ENCODE peak calls at places on chromosome X, in eight cellular contexts. One of them, this sample, is unnamed.

GRCh38 chrX:118156254-118156952 is 39.8 kb upstream of the KLHL13 start:
- DNase-seq in SK-N-SH: no peak
- DNase-seq in transverse colon: peak
- DNase-seq in adipocyte: no peak
- DNase-seq in OCI-LY7: no peak
- DNase-seq in body of pancreas: no peak
- DNase-seq in kidney epithelial cell: no peak
- DNase-seq in iPS DF 6.9: no peak
- DNase-seq in this sample: no peak

GRCh38 chrX:49276671-49277519 is 7.3 kb downstream of the PPP1R3F start:
- DNase-seq in SK-N-SH: no peak
- DNase-seq in kidney epithelial cell: no peak
- DNase-seq in adipocyte: no peak
- DNase-seq in transverse colon: no peak
- DNase-seq in OCI-LY7: no peak
- DNase-seq in body of pancreas: peak
- DNase-seq in iPS DF 6.9: no peak
- DNase-seq in this sample: no peak

GRCh38 chrX:7614616-7615015 is 228.4 kb upstream of the VCX start:
- DNase-seq in kidney epithelial cell: no peak
- DNase-seq in OCI-LY7: no peak
- DNase-seq in SK-N-SH: no peak
- DNase-seq in body of pancreas: no peak
- DNase-seq in iPS DF 6.9: no peak
- DNase-seq in transverse colon: no peak
- DNase-seq in adipocyte: no peak
- DNase-seq in this sample: no peak

GRCh38 chrX:45347877-45348675 is 147.4 kb upstream of the DIPK2B start:
- DNase-seq in OCI-LY7: no peak
- DNase-seq in transverse colon: no peak
- DNase-seq in adipocyte: peak
- DNase-seq in iPS DF 6.9: no peak
- DNase-seq in SK-N-SH: no peak
- DNase-seq in kidney epithelial cell: no peak
- DNase-seq in body of pancreas: no peak
- DNase-seq in this sample: no peak

GRCh38 chrX:17525266-17525665 is 150.3 kb downstream of the NHS start:
- DNase-seq in adipocyte: no peak
- DNase-seq in iPS DF 6.9: no peak
- DNase-seq in body of pancreas: no peak
- DNase-seq in kidney epithelial cell: no peak
- DNase-seq in SK-N-SH: no peak
- DNase-seq in OCI-LY7: no peak
- DNase-seq in transverse colon: no peak
- DNase-seq in this sample: peak

GRCh38 chrX:25810202-25810601 is 327.9 kb upstream of the MAGEB18 start:
- DNase-seq in SK-N-SH: no peak
- DNase-seq in adipocyte: no peak
- DNase-seq in OCI-LY7: no peak
- DNase-seq in iPS DF 6.9: no peak
- DNase-seq in transverse colon: no peak
- DNase-seq in kidney epithelial cell: peak
- DNase-seq in body of pancreas: no peak
- DNase-seq in this sample: peak

GRCh38 chrX:145393702-145394235 is 146.5 kb downstream of the SPANXN1 start:
- DNase-seq in SK-N-SH: peak
- DNase-seq in adipocyte: no peak
- DNase-seq in body of pancreas: no peak
- DNase-seq in transverse colon: no peak
- DNase-seq in iPS DF 6.9: no peak
- DNase-seq in kidney epithelial cell: no peak
- DNase-seq in OCI-LY7: peak
- DNase-seq in this sample: no peak

GRCh38 chrX:298993-299392 is 17.8 kb downstream of the PLCXD1 start:
- DNase-seq in transverse colon: no peak
- DNase-seq in kidney epithelial cell: no peak
- DNase-seq in OCI-LY7: no peak
- DNase-seq in SK-N-SH: no peak
- DNase-seq in body of pancreas: no peak
- DNase-seq in iPS DF 6.9: no peak
- DNase-seq in adipocyte: no peak
- DNase-seq in this sample: no peak

GRCh38 chrX:40418413-40419195 is 162.2 kb upstream of the ATP6AP2 start:
- DNase-seq in body of pancreas: no peak
- DNase-seq in kidney epithelial cell: peak
- DNase-seq in adipocyte: no peak
- DNase-seq in OCI-LY7: no peak
- DNase-seq in SK-N-SH: no peak
- DNase-seq in transverse colon: no peak
- DNase-seq in iPS DF 6.9: no peak
- DNase-seq in this sample: no peak

GRCh38 chrX:57156397-57157049 is 19.3 kb upstream of the SPIN2A start:
- DNase-seq in adipocyte: peak
- DNase-seq in iPS DF 6.9: no peak
- DNase-seq in kidney epithelial cell: peak
- DNase-seq in OCI-LY7: peak
- DNase-seq in body of pancreas: peak
- DNase-seq in SK-N-SH: no peak
- DNase-seq in transverse colon: peak
- DNase-seq in this sample: peak

GRCh38 chrX:29491659-29492058 is 723.7 kb upstream of the MAGEB2 start:
- DNase-seq in OCI-LY7: no peak
- DNase-seq in kidney epithelial cell: no peak
- DNase-seq in adipocyte: no peak
- DNase-seq in iPS DF 6.9: no peak
- DNase-seq in transverse colon: no peak
- DNase-seq in SK-N-SH: no peak
- DNase-seq in body of pancreas: no peak
- DNase-seq in this sample: no peak

GRCh38 chrX:70442224-70442623 is 2.4 kb upstream of the DLG3 start:
- DNase-seq in adipocyte: no peak
- DNase-seq in transverse colon: no peak
- DNase-seq in kidney epithelial cell: no peak
- DNase-seq in OCI-LY7: no peak
- DNase-seq in iPS DF 6.9: no peak
- DNase-seq in body of pancreas: no peak
- DNase-seq in SK-N-SH: no peak
- DNase-seq in this sample: no peak

GRCh38 chrX:44093431-44093830 is 120.2 kb upstream of the NDP start:
- DNase-seq in OCI-LY7: no peak
- DNase-seq in transverse colon: no peak
- DNase-seq in SK-N-SH: no peak
- DNase-seq in adipocyte: no peak
- DNase-seq in body of pancreas: no peak
- DNase-seq in kidney epithelial cell: no peak
- DNase-seq in iPS DF 6.9: no peak
- DNase-seq in this sample: no peak

GRCh38 chrX:124217289-124218251 is 114.9 kb upstream of the TEX13D start:
- DNase-seq in OCI-LY7: peak
- DNase-seq in body of pancreas: no peak
- DNase-seq in iPS DF 6.9: no peak
- DNase-seq in SK-N-SH: no peak
- DNase-seq in transverse colon: peak
- DNase-seq in adipocyte: no peak
- DNase-seq in kidney epithelial cell: no peak
- DNase-seq in this sample: peak

GRCh38 chrX:42846741-42847140 is 68.8 kb upstream of the PPP1R2C start:
- DNase-seq in SK-N-SH: no peak
- DNase-seq in body of pancreas: no peak
- DNase-seq in iPS DF 6.9: no peak
- DNase-seq in adipocyte: no peak
- DNase-seq in OCI-LY7: no peak
- DNase-seq in transverse colon: no peak
- DNase-seq in kidney epithelial cell: no peak
- DNase-seq in this sample: peak

GRCh38 chrX:116031331-116031730 is 139.2 kb upstream of the AGTR2 start:
- DNase-seq in kidney epithelial cell: no peak
- DNase-seq in SK-N-SH: no peak
- DNase-seq in transverse colon: no peak
- DNase-seq in iPS DF 6.9: no peak
- DNase-seq in body of pancreas: no peak
- DNase-seq in adipocyte: no peak
- DNase-seq in OCI-LY7: no peak
- DNase-seq in this sample: no peak

GRCh38 chrX:120761810-120762209 is 113.9 kb downstream of the CT47B1 start:
- DNase-seq in body of pancreas: no peak
- DNase-seq in transverse colon: no peak
- DNase-seq in adipocyte: peak
- DNase-seq in kidney epithelial cell: no peak
- DNase-seq in SK-N-SH: no peak
- DNase-seq in OCI-LY7: no peak
- DNase-seq in iPS DF 6.9: no peak
- DNase-seq in this sample: peak

GRCh38 chrX:12979630-12980015 is 4.7 kb downstream of the TMSB4X start:
- DNase-seq in adipocyte: peak
- DNase-seq in OCI-LY7: no peak
- DNase-seq in SK-N-SH: no peak
- DNase-seq in kidney epithelial cell: no peak
- DNase-seq in iPS DF 6.9: no peak
- DNase-seq in transverse colon: no peak
- DNase-seq in body of pancreas: no peak
- DNase-seq in this sample: no peak

GRCh38 chrX:110759785-110760184 is 35.8 kb downstream of the CHRDL1 start:
- DNase-seq in kidney epithelial cell: peak
- DNase-seq in OCI-LY7: no peak
- DNase-seq in adipocyte: no peak
- DNase-seq in transverse colon: no peak
- DNase-seq in SK-N-SH: no peak
- DNase-seq in iPS DF 6.9: no peak
- DNase-seq in body of pancreas: no peak
- DNase-seq in this sample: no peak

DNA sequence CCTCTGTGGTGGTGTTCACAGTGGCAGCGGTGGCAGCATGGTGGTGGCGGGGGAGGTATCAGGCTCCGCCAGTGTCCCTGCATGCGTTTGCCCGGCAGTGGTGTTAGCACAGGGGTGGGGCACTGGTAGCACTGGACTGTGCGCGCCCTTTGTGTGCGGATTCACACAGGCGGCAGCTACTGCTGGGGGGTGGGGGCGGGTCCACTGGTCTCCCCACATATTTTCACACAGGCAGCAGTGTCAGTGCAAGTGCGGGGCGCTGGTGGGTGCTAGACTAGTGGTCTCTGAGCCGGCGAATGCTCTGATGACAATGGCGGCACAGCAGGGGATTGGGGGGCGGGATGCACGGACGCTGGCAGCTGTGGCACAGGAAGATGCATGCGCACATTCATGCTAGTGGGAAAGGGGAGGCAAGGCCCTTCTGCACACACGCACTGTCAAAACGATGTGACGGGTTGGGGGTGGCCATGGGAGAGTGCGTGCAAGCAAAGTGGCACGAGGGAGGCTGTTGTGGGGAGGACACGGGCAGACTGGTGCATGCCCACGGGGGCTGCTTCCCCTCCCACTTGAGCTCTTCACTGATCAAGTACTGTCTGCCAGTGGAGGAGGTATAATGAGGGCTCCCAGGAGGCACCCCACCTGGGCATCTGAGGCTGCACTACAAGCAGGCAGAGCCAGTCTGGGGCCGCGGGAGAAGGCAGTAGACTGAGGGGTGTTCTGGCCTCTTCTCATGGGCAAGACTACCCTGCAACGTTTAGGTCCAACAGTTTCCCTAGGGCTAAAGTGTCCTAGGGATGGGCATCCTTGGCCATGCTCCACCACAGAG is 53.0 kb downstream of the POF1B start:
- DNase-seq in SK-N-SH: no peak
- DNase-seq in body of pancreas: peak
- DNase-seq in transverse colon: no peak
- DNase-seq in kidney epithelial cell: no peak
- DNase-seq in iPS DF 6.9: no peak
- DNase-seq in OCI-LY7: no peak
- DNase-seq in adipocyte: no peak
- DNase-seq in this sample: no peak
- H3K4me3 ChIP-seq in SK-N-SH: no peak
- H3K4me3 ChIP-seq in body of pancreas: no peak
- H3K4me3 ChIP-seq in transverse colon: no peak
- H3K4me3 ChIP-seq in kidney epithelial cell: no peak
- H3K4me3 ChIP-seq in iPS DF 6.9: no peak
- H3K4me3 ChIP-seq in OCI-LY7: no peak
- H3K4me3 ChIP-seq in adipocyte: no peak
- H3K4me3 ChIP-seq in this sample: no peak

DNA sequence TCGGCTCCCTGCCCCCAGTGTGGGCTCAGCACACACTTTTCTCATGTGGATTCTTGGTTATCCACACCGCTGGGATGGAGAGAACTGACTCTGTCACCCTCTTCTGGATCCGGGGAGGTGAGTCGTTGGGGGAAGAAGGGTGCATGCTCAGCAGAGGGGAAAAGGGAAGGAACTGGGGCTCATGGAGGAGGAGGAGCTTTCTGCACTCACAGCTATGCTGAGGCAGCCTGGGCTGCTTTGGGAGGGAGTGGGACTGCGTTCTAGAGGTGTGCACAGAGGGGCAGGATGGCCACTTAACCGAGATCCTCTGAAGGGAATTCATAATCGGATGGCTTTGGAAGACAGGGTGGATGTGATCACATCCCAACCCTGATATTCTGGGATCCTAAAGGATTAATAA is 51.6 kb downstream of the RTL5 start:
- DNase-seq in kidney epithelial cell: no peak
- DNase-seq in body of pancreas: no peak
- DNase-seq in OCI-LY7: no peak
- DNase-seq in transverse colon: no peak
- DNase-seq in iPS DF 6.9: no peak
- DNase-seq in SK-N-SH: no peak
- DNase-seq in adipocyte: no peak
- DNase-seq in this sample: no peak
- H3K4me3 ChIP-seq in kidney epithelial cell: no peak
- H3K4me3 ChIP-seq in body of pancreas: no peak
- H3K4me3 ChIP-seq in OCI-LY7: no peak
- H3K4me3 ChIP-seq in transverse colon: no peak
- H3K4me3 ChIP-seq in iPS DF 6.9: no peak
- H3K4me3 ChIP-seq in SK-N-SH: no peak
- H3K4me3 ChIP-seq in adipocyte: no peak
- H3K4me3 ChIP-seq in this sample: no peak

DNA sequence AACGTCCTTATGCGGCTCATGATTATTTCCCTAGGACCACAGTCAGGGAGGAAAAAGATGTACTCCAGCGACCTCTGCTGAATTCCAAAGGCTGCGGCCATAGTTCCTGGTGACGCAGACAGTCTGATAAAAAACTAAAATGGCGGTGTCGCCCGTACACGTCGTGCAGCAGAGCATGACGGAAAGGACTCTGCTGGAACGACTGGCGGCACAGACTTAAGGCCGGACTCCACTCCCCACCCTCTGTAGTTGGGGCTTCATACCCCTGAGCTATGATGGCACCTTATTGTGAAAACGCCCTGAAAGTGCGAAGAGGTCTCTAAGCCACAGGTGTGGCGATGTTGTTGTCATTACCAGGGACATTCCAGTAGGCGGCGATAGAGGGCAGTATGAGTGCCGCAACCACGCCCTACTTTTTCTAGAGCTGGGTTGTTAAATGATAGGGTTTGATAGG is 90.0 kb upstream of the EDA2R start:
- DNase-seq in transverse colon: peak
- DNase-seq in body of pancreas: peak
- DNase-seq in SK-N-SH: peak
- DNase-seq in OCI-LY7: peak
- DNase-seq in kidney epithelial cell: no peak
- DNase-seq in iPS DF 6.9: peak
- DNase-seq in adipocyte: peak
- DNase-seq in this sample: peak
- H3K4me3 ChIP-seq in transverse colon: peak
- H3K4me3 ChIP-seq in body of pancreas: no peak
- H3K4me3 ChIP-seq in SK-N-SH: peak
- H3K4me3 ChIP-seq in OCI-LY7: no peak
- H3K4me3 ChIP-seq in kidney epithelial cell: peak
- H3K4me3 ChIP-seq in iPS DF 6.9: peak
- H3K4me3 ChIP-seq in adipocyte: peak
- H3K4me3 ChIP-seq in this sample: peak

GRCh38 chrX:149830192-149830873 is 48.6 kb downstream of the MAGEA9 start:
- DNase-seq in adipocyte: peak
- DNase-seq in transverse colon: no peak
- DNase-seq in body of pancreas: no peak
- DNase-seq in SK-N-SH: no peak
- DNase-seq in iPS DF 6.9: no peak
- DNase-seq in kidney epithelial cell: no peak
- DNase-seq in OCI-LY7: no peak
- DNase-seq in this sample: peak
- H3K4me3 ChIP-seq in adipocyte: peak
- H3K4me3 ChIP-seq in transverse colon: peak
- H3K4me3 ChIP-seq in body of pancreas: no peak
- H3K4me3 ChIP-seq in SK-N-SH: peak
- H3K4me3 ChIP-seq in iPS DF 6.9: no peak
- H3K4me3 ChIP-seq in kidney epithelial cell: peak
- H3K4me3 ChIP-seq in OCI-LY7: no peak
- H3K4me3 ChIP-seq in this sample: peak